ENCODE peak calls at places on chromosomes 16 and 17, in four cellular contexts. One of them, this sample, is unnamed.
A peak's percentile ranks its signal among the peaks of the same experiment; 100 is the strongest.

GRCh38 chr16:87657621-87658192 is 55.4 kb downstream of the JPH3 start:
- DNase-seq in SK-N-SH: no peak
- DNase-seq in BJ: no peak
- DNase-seq in Peyer's patch: no peak
- DNase-seq in this sample: no peak

GRCh38 chr16:85612191-85612800 is 826 bp upstream of the GSE1 start:
- DNase-seq in Peyer's patch: peak; percentile 46
- DNase-seq in SK-N-SH: peak; percentile 81
- DNase-seq in BJ: peak; percentile 44
- DNase-seq in this sample: peak; percentile 86

GRCh38 chr17:51652529-51652928 is 392.2 kb downstream of the UTP18 start:
- DNase-seq in SK-N-SH: no peak
- DNase-seq in Peyer's patch: no peak
- DNase-seq in BJ: no peak
- DNase-seq in this sample: no peak

GRCh38 chr16:28257256-28257655 is 35.1 kb upstream of the SBK1 start:
- DNase-seq in BJ: no peak
- DNase-seq in SK-N-SH: no peak
- DNase-seq in Peyer's patch: no peak
- DNase-seq in this sample: no peak

GRCh38 chr16:12095275-12096161 is 119.0 kb downstream of the SNX29 start:
- DNase-seq in SK-N-SH: peak; percentile 76
- DNase-seq in Peyer's patch: peak; percentile 41
- DNase-seq in BJ: no peak
- DNase-seq in this sample: no peak

GRCh38 chr16:11290102-11290893 is 9.2 kb upstream of the PRM1 start:
- DNase-seq in Peyer's patch: no peak
- DNase-seq in BJ: no peak
- DNase-seq in SK-N-SH: no peak
- DNase-seq in this sample: no peak

GRCh38 chr17:82020874-82021727 is 1.6 kb downstream of the CENPX start:
- DNase-seq in BJ: no peak
- DNase-seq in Peyer's patch: peak; percentile 63
- DNase-seq in SK-N-SH: peak; percentile 93
- DNase-seq in this sample: peak; percentile 34

GRCh38 chr16:55703003-55704001 is 47.5 kb downstream of the SLC6A2 start:
- DNase-seq in BJ: no peak
- DNase-seq in Peyer's patch: no peak
- DNase-seq in SK-N-SH: peak; percentile 31
- DNase-seq in this sample: peak; percentile 19

GRCh38 chr17:36135465-36135864 is 31.8 kb downstream of the CCL4 start:
- DNase-seq in BJ: no peak
- DNase-seq in Peyer's patch: no peak
- DNase-seq in SK-N-SH: no peak
- DNase-seq in this sample: no peak

GRCh38 chr17:57708401-57708800 is 36.7 kb downstream of the CCDC182 start:
- DNase-seq in BJ: no peak
- DNase-seq in SK-N-SH: no peak
- DNase-seq in Peyer's patch: no peak
- DNase-seq in this sample: no peak

GRCh38 chr16:66292241-66292935 is 74.1 kb upstream of the CDH5 start:
- DNase-seq in SK-N-SH: no peak
- DNase-seq in Peyer's patch: no peak
- DNase-seq in BJ: no peak
- DNase-seq in this sample: no peak

GRCh38 chr17:15893333-15894024 is 51.5 kb upstream of the ADORA2B start:
- DNase-seq in BJ: no peak
- DNase-seq in SK-N-SH: no peak
- DNase-seq in Peyer's patch: no peak
- DNase-seq in this sample: no peak

GRCh38 chr17:3534881-3535252 is 22.7 kb downstream of the TRPV3 start:
- DNase-seq in BJ: no peak
- DNase-seq in SK-N-SH: no peak
- DNase-seq in Peyer's patch: no peak
- DNase-seq in this sample: no peak

GRCh38 chr16:24999856-25000447 is 15.2 kb downstream of the ARHGAP17 start:
- DNase-seq in BJ: no peak
- DNase-seq in Peyer's patch: no peak
- DNase-seq in SK-N-SH: no peak
- DNase-seq in this sample: no peak

GRCh38 chr16:77212736-77213541 is 13.7 kb downstream of the SYCE1L start:
- DNase-seq in SK-N-SH: peak; percentile 89
- DNase-seq in Peyer's patch: peak; percentile 70
- DNase-seq in BJ: no peak
- DNase-seq in this sample: no peak

GRCh38 chr17:21033350-21033749 is 9.5 kb downstream of the USP22 start:
- DNase-seq in BJ: no peak
- DNase-seq in SK-N-SH: no peak
- DNase-seq in Peyer's patch: no peak
- DNase-seq in this sample: no peak

GRCh38 chr17:82416771-82417170 is 1.4 kb upstream of the HEXD start:
- DNase-seq in Peyer's patch: no peak
- DNase-seq in SK-N-SH: no peak
- DNase-seq in BJ: no peak
- DNase-seq in this sample: no peak

GRCh38 chr16:83350466-83350865 is 457.3 kb upstream of the HSBP1 start:
- DNase-seq in Peyer's patch: no peak
- DNase-seq in BJ: no peak
- DNase-seq in SK-N-SH: no peak
- DNase-seq in this sample: no peak

GRCh38 chr16:83971165-83972130 is 3.4 kb downstream of the NECAB2 start:
- DNase-seq in SK-N-SH: no peak
- DNase-seq in BJ: no peak
- DNase-seq in Peyer's patch: no peak
- DNase-seq in this sample: no peak

DNA sequence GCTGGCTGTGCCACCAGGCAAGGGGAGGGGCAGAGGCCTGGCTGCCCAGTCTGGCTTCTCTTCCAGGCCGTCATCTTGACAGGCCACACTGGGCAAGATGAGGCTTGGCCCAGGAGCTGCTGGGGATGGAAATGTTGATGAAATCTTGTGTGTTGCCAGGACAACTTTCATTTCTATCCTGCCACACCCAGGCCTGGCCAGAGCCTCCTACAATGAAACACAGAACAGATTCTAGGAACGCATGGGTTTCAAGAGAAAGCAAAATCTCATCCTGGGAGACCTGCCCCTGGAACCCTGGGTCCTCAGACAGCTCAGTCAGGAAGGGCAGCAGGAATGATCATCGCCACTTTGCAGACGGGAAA is 9.3 kb downstream of the HEXIM2 start:
- DNase-seq in SK-N-SH: peak; percentile 54
- DNase-seq in Peyer's patch: no peak
- DNase-seq in BJ: peak; percentile 73
- DNase-seq in this sample: no peak
- H3K4me3 ChIP-seq in SK-N-SH: no peak overlapping the region
- H3K4me3 ChIP-seq in Peyer's patch: peak overlapping the region; percentile 30
- H3K4me3 ChIP-seq in BJ: peak overlapping the region; percentile 18
- H3K4me3 ChIP-seq in this sample: no peak overlapping the region

GRCh38 chr16:57804111-57804837 is 2.0 kb upstream of the KIFC3 start:
- DNase-seq in Peyer's patch: no peak
- DNase-seq in SK-N-SH: no peak
- DNase-seq in BJ: no peak
- DNase-seq in this sample: no peak

GRCh38 chr16:57803413-57803990 is 1.2 kb upstream of the KIFC3 start:
- DNase-seq in Peyer's patch: no peak
- DNase-seq in BJ: no peak
- DNase-seq in SK-N-SH: no peak
- DNase-seq in this sample: no peak

GRCh38 chr16:57801098-57801855 is 1.0 kb downstream of the KIFC3 start:
- DNase-seq in Peyer's patch: no peak
- DNase-seq in BJ: no peak
- DNase-seq in SK-N-SH: peak; percentile 58
- DNase-seq in this sample: no peak

GRCh38 chr16:57801856-57802634 is at the start of gene KIFC3:
- DNase-seq in SK-N-SH: peak; percentile 93
- DNase-seq in BJ: no peak
- DNase-seq in Peyer's patch: peak; percentile 57
- DNase-seq in this sample: no peak

GRCh38 chr16:57802635-57803412 is 533 bp upstream of the KIFC3 start:
- DNase-seq in BJ: no peak
- DNase-seq in Peyer's patch: no peak
- DNase-seq in SK-N-SH: peak; percentile 38
- DNase-seq in this sample: no peak
- H3K4me3 ChIP-seq in BJ: peak overlapping the region; percentile 68
- H3K4me3 ChIP-seq in Peyer's patch: peak overlapping the region; percentile 55
- H3K4me3 ChIP-seq in SK-N-SH: peak overlapping the region; percentile 62
- H3K4me3 ChIP-seq in this sample: peak overlapping the region; percentile 16

GRCh38 chr17:41870097-41870496 is 4.9 kb upstream of the KLHL11 start:
- DNase-seq in BJ: no peak
- DNase-seq in SK-N-SH: no peak
- DNase-seq in Peyer's patch: no peak
- DNase-seq in this sample: no peak
- H3K4me3 ChIP-seq in BJ: no peak overlapping the region
- H3K4me3 ChIP-seq in SK-N-SH: no peak overlapping the region
- H3K4me3 ChIP-seq in Peyer's patch: no peak overlapping the region
- H3K4me3 ChIP-seq in this sample: no peak overlapping the region

GRCh38 chr17:60137731-60138130 is 12.0 kb upstream of the CA4 start:
- DNase-seq in Peyer's patch: no peak
- DNase-seq in BJ: no peak
- DNase-seq in SK-N-SH: no peak
- DNase-seq in this sample: no peak

GRCh38 chr17:60138769-60139437 is 10.9 kb upstream of the CA4 start:
- DNase-seq in BJ: no peak
- DNase-seq in Peyer's patch: no peak
- DNase-seq in SK-N-SH: no peak
- DNase-seq in this sample: no peak

GRCh38 chr17:60141111-60142018 is 8.4 kb upstream of the CA4 start:
- DNase-seq in SK-N-SH: peak; percentile 34
- DNase-seq in Peyer's patch: no peak
- DNase-seq in BJ: no peak
- DNase-seq in this sample: no peak

GRCh38 chr17:60142872-60143499 is 6.8 kb upstream of the CA4 start:
- DNase-seq in SK-N-SH: peak; percentile 84
- DNase-seq in BJ: peak; percentile 52
- DNase-seq in Peyer's patch: peak; percentile 78
- DNase-seq in this sample: peak; percentile 60

DNA sequence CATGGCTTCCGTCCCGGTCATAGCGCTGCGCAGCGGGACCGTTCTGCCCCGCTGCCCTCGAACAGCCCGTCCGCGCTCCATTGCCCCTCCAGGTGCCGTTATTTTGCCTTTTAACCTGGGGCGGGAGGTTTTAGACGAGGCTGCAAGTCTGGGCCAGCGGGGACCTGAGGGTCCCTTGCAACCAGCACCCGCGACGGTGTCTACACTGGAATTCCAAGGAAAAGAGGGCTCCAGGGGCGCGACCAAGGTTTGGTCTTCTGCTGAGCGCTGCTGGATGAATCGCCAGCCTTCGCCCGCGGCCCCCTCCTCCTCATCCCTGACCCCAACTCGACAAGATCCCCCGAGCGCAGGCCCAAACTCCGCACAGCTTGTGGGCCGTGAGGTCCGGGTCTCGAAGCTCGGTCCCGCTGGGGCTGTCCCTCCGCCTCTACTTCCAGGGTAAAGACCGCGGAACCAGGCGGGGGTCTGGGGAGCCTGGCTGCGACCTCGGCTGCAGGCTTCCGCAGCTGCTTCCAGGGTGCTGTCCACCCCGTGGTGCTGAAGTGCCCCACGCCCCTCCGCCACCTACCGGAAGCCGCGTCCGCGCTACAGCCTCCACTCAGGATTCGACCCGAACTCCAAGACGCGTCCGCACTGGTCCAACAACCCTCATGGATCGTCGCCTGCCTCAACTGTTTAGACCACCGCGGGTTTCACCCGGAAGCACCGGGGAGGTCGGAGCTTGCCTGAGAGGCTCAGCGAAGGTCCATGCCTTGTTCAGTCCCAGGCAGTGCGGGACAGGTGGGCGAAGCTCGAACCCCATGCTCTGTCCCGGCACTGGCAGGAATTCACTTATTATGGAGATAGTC is 10.1 kb upstream of the CA4 start:
- DNase-seq in BJ: no peak
- DNase-seq in Peyer's patch: peak; percentile 38
- DNase-seq in SK-N-SH: no peak
- DNase-seq in this sample: no peak
- H3K4me3 ChIP-seq in BJ: no peak overlapping the region
- H3K4me3 ChIP-seq in Peyer's patch: peak overlapping the region; percentile 7
- H3K4me3 ChIP-seq in SK-N-SH: no peak overlapping the region
- H3K4me3 ChIP-seq in this sample: no peak overlapping the region

GRCh38 chr16:89922884-89923639 is at the start of gene TUBB3:
- DNase-seq in SK-N-SH: peak; percentile 97
- DNase-seq in Peyer's patch: no peak
- DNase-seq in BJ: no peak
- DNase-seq in this sample: no peak

GRCh38 chr16:89921699-89922476 is 1.3 kb upstream of the TUBB3 start:
- DNase-seq in BJ: peak; percentile 78
- DNase-seq in Peyer's patch: peak; percentile 23
- DNase-seq in SK-N-SH: peak; percentile 84
- DNase-seq in this sample: peak; percentile 86

GRCh38 chr16:89923640-89924297 is 627 bp downstream of the TUBB3 start:
- DNase-seq in Peyer's patch: no peak
- DNase-seq in BJ: no peak
- DNase-seq in SK-N-SH: peak; percentile 61
- DNase-seq in this sample: no peak

GRCh38 chr16:89921131-89921698 is 1.9 kb upstream of the TUBB3 start:
- DNase-seq in BJ: no peak
- DNase-seq in SK-N-SH: no peak
- DNase-seq in Peyer's patch: no peak
- DNase-seq in this sample: no peak

GRCh38 chr16:89922477-89922883 is 662 bp upstream of the TUBB3 start:
- DNase-seq in SK-N-SH: peak; percentile 75
- DNase-seq in Peyer's patch: peak; percentile 40
- DNase-seq in BJ: peak; percentile 69
- DNase-seq in this sample: peak; percentile 76
- H3K4me3 ChIP-seq in SK-N-SH: peak overlapping the region; percentile 89
- H3K4me3 ChIP-seq in Peyer's patch: peak overlapping the region; percentile 59
- H3K4me3 ChIP-seq in BJ: peak overlapping the region; percentile 65
- H3K4me3 ChIP-seq in this sample: peak overlapping the region; percentile 61

GRCh38 chr16:997440-998051 is 16.0 kb downstream of the SOX8 start:
- DNase-seq in BJ: peak; percentile 9
- DNase-seq in Peyer's patch: no peak
- DNase-seq in SK-N-SH: no peak
- DNase-seq in this sample: no peak

GRCh38 chr16:999677-1000076 is 18.1 kb downstream of the SOX8 start:
- DNase-seq in SK-N-SH: no peak
- DNase-seq in BJ: no peak
- DNase-seq in Peyer's patch: no peak
- DNase-seq in this sample: no peak

GRCh38 chr16:996672-997071 is 15.1 kb downstream of the SOX8 start:
- DNase-seq in Peyer's patch: no peak
- DNase-seq in BJ: no peak
- DNase-seq in SK-N-SH: no peak
- DNase-seq in this sample: no peak

GRCh38 chr16:998615-999014 is 17.0 kb downstream of the SOX8 start:
- DNase-seq in BJ: no peak
- DNase-seq in SK-N-SH: no peak
- DNase-seq in Peyer's patch: no peak
- DNase-seq in this sample: no peak

GRCh38 chr16:998211-998610 is 16.6 kb downstream of the SOX8 start:
- DNase-seq in BJ: no peak
- DNase-seq in Peyer's patch: no peak
- DNase-seq in SK-N-SH: no peak
- DNase-seq in this sample: no peak
- H3K4me3 ChIP-seq in BJ: no peak overlapping the region
- H3K4me3 ChIP-seq in Peyer's patch: no peak overlapping the region
- H3K4me3 ChIP-seq in SK-N-SH: no peak overlapping the region
- H3K4me3 ChIP-seq in this sample: no peak overlapping the region

GRCh38 chr16:53052519-53053501 is at the start of gene CHD9NB:
- DNase-seq in Peyer's patch: no peak
- DNase-seq in BJ: peak; percentile 68
- DNase-seq in SK-N-SH: peak; percentile 26
- DNase-seq in this sample: peak; percentile 92
- H3K4me3 ChIP-seq in Peyer's patch: peak within 1 kb of the TSS; percentile 23
- H3K4me3 ChIP-seq in BJ: peak within 1 kb of the TSS; percentile 29
- H3K4me3 ChIP-seq in SK-N-SH: peak within 1 kb of the TSS; percentile 36
- H3K4me3 ChIP-seq in this sample: peak within 1 kb of the TSS; percentile 20

This sample was measured in kidney epithelial cell.